ENCODE peak calls at places on chromosomes 1 and 21, in eight cellular contexts. W is cerebellar cortex; F is adipocyte; S is amygdala; I is cardiac muscle cell; H is activated T-cell treated with anti-CD3 and anti-CD28 coated beads for 24 hours; P is stimulated activated CD4-positive, alpha-beta T cell treated with anti-CD3 and anti-CD28 coated beads, Interleukin-12 subunit alpha, Interleukin-12 subunit beta, amount 100 ng/mL, for 4 hours; E is activated CD4-positive, alpha-beta T cell treated with anti-CD3 and anti-CD28 coated beads for 24 hours. U is an unnamed sample.

GRCh38 chr1:51000160-51000559 is 30.1 kb downstream of the CDKN2C start:
- DNase-seq in W (no peak), F (no peak), S (no peak), I (no peak), H (no peak), P (no peak), E (no peak), U (no peak)

GRCh38 chr1:59678065-59678808 is 136.5 kb upstream of the HOOK1 start:
- DNase-seq in W (no peak), F (no peak), S (no peak), I (no peak), H (no peak), P (no peak), E (no peak), U (no peak)

GRCh38 chr1:77322061-77322900 is 40.5 kb downstream of the AK5 start:
- DNase-seq in W (no peak), F (peak; percentile 55), S (no peak), I (no peak), H (no peak), P (no peak), E (no peak), U (no peak)

GRCh38 chr1:71089536-71090270 is 8.9 kb upstream of the ZRANB2 start:
- DNase-seq in W (no peak), F (peak; percentile 89), S (no peak), I (no peak), H (no peak), P (no peak), E (no peak), U (no peak)

GRCh38 chr1:152049291-152050073 is 12.7 kb upstream of the S100A11 start:
- DNase-seq in W (no peak), F (peak; percentile 67), S (no peak), I (no peak), H (no peak), P (no peak), E (no peak), U (no peak)

GRCh38 chr1:43056460-43056859 is 97.8 kb upstream of the SLC2A1 start:
- DNase-seq in W (no peak), F (no peak), S (no peak), I (no peak), H (no peak), P (no peak), E (no peak), U (no peak)

GRCh38 chr1:244150071-244150470 is 99.0 kb downstream of the ZBTB18 start:
- DNase-seq in W (no peak), F (peak; percentile 1), S (no peak), I (no peak), H (no peak), P (no peak), E (no peak), U (no peak)

GRCh38 chr21:39849014-39849655 is 18.1 kb upstream of the PCP4 start:
- DNase-seq in W (no peak), F (peak; percentile 77), S (no peak), I (no peak), H (no peak), P (no peak), E (no peak), U (no peak)

GRCh38 chr1:46451948-46452930 is 37.4 kb upstream of the DMBX1 start:
- DNase-seq in W (no peak), F (no peak), S (no peak), I (no peak), H (no peak), P (no peak), E (no peak), U (no peak)

GRCh38 chr1:78673120-78673519 is 23.5 kb downstream of the IFI44 start:
- DNase-seq in W (no peak), F (no peak), S (no peak), I (peak; percentile 36), H (no peak), P (no peak), E (no peak), U (no peak)

GRCh38 chr1:45815667-45816458 is 12.5 kb downstream of the MAST2 start:
- DNase-seq in W (no peak), F (no peak), S (no peak), I (no peak), H (no peak), P (no peak), E (no peak), U (no peak)

GRCh38 chr1:93839307-93839706 is 39.7 kb downstream of the DNTTIP2 start:
- DNase-seq in W (no peak), F (peak; percentile 83), S (no peak), I (no peak), H (no peak), P (no peak), E (no peak), U (no peak)

GRCh38 chr1:201675143-201675542 is 136.2 kb downstream of the NAV1 start:
- DNase-seq in W (no peak), F (no peak), S (no peak), I (peak; percentile 38), H (no peak), P (no peak), E (no peak), U (no peak)

GRCh38 chr1:162310337-162310736 is 66.3 kb downstream of the SPATA46 start:
- DNase-seq in W (no peak), F (no peak), S (no peak), I (no peak), H (no peak), P (no peak), E (no peak), U (no peak)

GRCh38 chr21:32463367-32463766 is 50.9 kb downstream of the EVA1C start:
- DNase-seq in W (no peak), F (no peak), S (no peak), I (no peak), H (no peak), P (no peak), E (no peak), U (no peak)

GRCh38 chr1:229428256-229428655 is 5.6 kb downstream of the ACTA1 start:
- DNase-seq in W (no peak), F (no peak), S (no peak), I (no peak), H (no peak), P (no peak), E (no peak), U (no peak)

GRCh38 chr1:2480986-2481364 is 4.9 kb downstream of the PLCH2 start:
- DNase-seq in W (no peak), F (no peak), S (no peak), I (no peak), H (no peak), P (no peak), E (no peak), U (no peak)